ENCODE peak calls at places on chromosomes 3 and 15, in six cellular contexts. U is stimulated activated CD4-positive, alpha-beta T cell treated with anti-CD3 and anti-CD28 coated beads, Interleukin-4, amount 100 ng/mL, for 24 hours; I is IMR-90; F is thoracic aorta; N is Kasumi-1; O is Caco-2. Z is an unnamed sample.

GRCh38 chr3:63970596-63971468 is 52.5 kb downstream of the PSMD6 start:
- DNase-seq in U (no peak), N (no peak), O (no peak), F (no peak), I (no peak), Z (no peak)

GRCh38 chr15:87752250-87752951 is 504.1 kb downstream of the NTRK3 start:
- DNase-seq in F (no peak), N (no peak), U (no peak), O (no peak), I (peak), Z (no peak)

GRCh38 chr3:45783667-45784066 is 12.7 kb downstream of the SLC6A20 start:
- DNase-seq in I (no peak), F (no peak), U (no peak), O (no peak), N (no peak), Z (no peak)

GRCh38 chr3:101128786-101129185 is 135.6 kb upstream of the ABI3BP start:
- DNase-seq in F (no peak), O (no peak), I (no peak), U (no peak), N (no peak), Z (no peak)

GRCh38 chr15:93417156-93418077 is 328.4 kb upstream of the RGMA start:
- DNase-seq in F (no peak), I (no peak), U (no peak), N (no peak), O (no peak), Z (no peak)

GRCh38 chr3:44682182-44682896 is 30.1 kb upstream of the ZNF502 start:
- DNase-seq in I (peak), U (no peak), O (no peak), N (no peak), F (no peak), Z (no peak)

GRCh38 chr3:196990654-196991053 is 22.0 kb upstream of the PIGZ start:
- DNase-seq in U (no peak), N (no peak), O (no peak), F (no peak), I (no peak), Z (no peak)

GRCh38 chr3:126667631-126668449 is 12.9 kb upstream of the TXNRD3 start:
- DNase-seq in N (no peak), F (no peak), U (no peak), O (no peak), I (no peak), Z (no peak)

GRCh38 chr3:189950258-189950657 is 170.4 kb downstream of the P3H2 start:
- DNase-seq in U (no peak), I (no peak), O (no peak), N (no peak), F (no peak), Z (no peak)

GRCh38 chr3:10008588-10009344 is 17.5 kb upstream of the FANCD2 start:
- DNase-seq in F (peak), O (peak), U (peak), I (peak), N (no peak), Z (peak)

GRCh38 chr15:94576889-94577533 is 345.6 kb downstream of the MCTP2 start:
- DNase-seq in N (peak), F (no peak), U (peak), O (peak), I (no peak), Z (no peak)

GRCh38 chr3:23776352-23776891 is 29.3 kb upstream of the UBE2E1 start:
- DNase-seq in F (no peak), O (no peak), U (no peak), I (peak), N (no peak), Z (no peak)

GRCh38 chr15:90840954-90841353 is 27.4 kb upstream of the FURIN start:
- DNase-seq in N (no peak), I (no peak), O (no peak), F (no peak), U (no peak), Z (no peak)

GRCh38 chr15:50798684-50799083 is 33.2 kb upstream of the SPPL2A start:
- DNase-seq in F (no peak), O (no peak), I (peak), N (no peak), U (no peak), Z (peak)

GRCh38 chr15:29822100-29822684 is at the start of gene TJP1:
- DNase-seq in U (no peak), N (no peak), O (peak), F (no peak), I (peak), Z (no peak)

GRCh38 chr3:110813541-110813940 is 258.1 kb upstream of the NECTIN3 start:
- DNase-seq in N (no peak), F (no peak), O (no peak), I (peak), U (no peak), Z (no peak)

GRCh38 chr3:139394116-139394515 is 4.7 kb upstream of the COPB2 start:
- DNase-seq in N (no peak), F (no peak), U (no peak), O (no peak), I (peak), Z (no peak)

Z was measured in DMS 273 treated with DMSO at 0.1 percent for 48 hours.